ENCODE peak calls at places on chromosome 2, in seven cellular contexts. One of them, this sample, is unnamed.

GRCh38 chr2:241808051-241808450 is 942 bp upstream of the NEU4 start:
- DNase-seq in A549: no peak
- DNase-seq in psoas muscle: peak; percentile 12
- DNase-seq in colonic mucosa: peak; percentile 28
- DNase-seq in adrenal gland: no peak
- DNase-seq in WERI-Rb-1: peak; percentile 14
- DNase-seq in CD8-positive, alpha-beta T cell: no peak
- DNase-seq in this sample: no peak

GRCh38 chr2:78035804-78036203 is 513.6 kb upstream of the LRRTM4 start:
- DNase-seq in A549: no peak
- DNase-seq in adrenal gland: no peak
- DNase-seq in colonic mucosa: no peak
- DNase-seq in CD8-positive, alpha-beta T cell: no peak
- DNase-seq in psoas muscle: no peak
- DNase-seq in WERI-Rb-1: no peak
- DNase-seq in this sample: no peak

GRCh38 chr2:57397550-57398360 is 648.9 kb upstream of the VRK2 start:
- DNase-seq in WERI-Rb-1: no peak
- DNase-seq in psoas muscle: no peak
- DNase-seq in A549: no peak
- DNase-seq in CD8-positive, alpha-beta T cell: no peak
- DNase-seq in colonic mucosa: no peak
- DNase-seq in adrenal gland: no peak
- DNase-seq in this sample: no peak

GRCh38 chr2:144004742-144005141 is 515.2 kb downstream of the ZEB2 start:
- DNase-seq in A549: no peak
- DNase-seq in adrenal gland: no peak
- DNase-seq in CD8-positive, alpha-beta T cell: no peak
- DNase-seq in WERI-Rb-1: peak; percentile 81
- DNase-seq in colonic mucosa: no peak
- DNase-seq in psoas muscle: no peak
- DNase-seq in this sample: no peak

GRCh38 chr2:76953733-76954347 is 568.3 kb downstream of the LRRTM4 start:
- DNase-seq in WERI-Rb-1: peak; percentile 69
- DNase-seq in A549: peak; percentile 56
- DNase-seq in adrenal gland: peak; percentile 16
- DNase-seq in psoas muscle: no peak
- DNase-seq in CD8-positive, alpha-beta T cell: no peak
- DNase-seq in colonic mucosa: peak; percentile 40
- DNase-seq in this sample: peak; percentile 60

GRCh38 chr2:212891580-212891979 is 259.8 kb downstream of the IKZF2 start:
- DNase-seq in A549: no peak
- DNase-seq in psoas muscle: no peak
- DNase-seq in colonic mucosa: no peak
- DNase-seq in WERI-Rb-1: no peak
- DNase-seq in CD8-positive, alpha-beta T cell: no peak
- DNase-seq in adrenal gland: no peak
- DNase-seq in this sample: no peak

GRCh38 chr2:19810637-19811036 is 91.1 kb downstream of the TTC32 start:
- DNase-seq in adrenal gland: no peak
- DNase-seq in psoas muscle: peak; percentile 30
- DNase-seq in CD8-positive, alpha-beta T cell: no peak
- DNase-seq in A549: no peak
- DNase-seq in WERI-Rb-1: no peak
- DNase-seq in colonic mucosa: no peak
- DNase-seq in this sample: no peak

GRCh38 chr2:153388246-153388645 is 90.3 kb downstream of the RPRM start:
- DNase-seq in adrenal gland: no peak
- DNase-seq in WERI-Rb-1: no peak
- DNase-seq in colonic mucosa: no peak
- DNase-seq in CD8-positive, alpha-beta T cell: no peak
- DNase-seq in A549: no peak
- DNase-seq in psoas muscle: no peak
- DNase-seq in this sample: no peak

GRCh38 chr2:127661072-127661618 is 14.2 kb downstream of the LIMS2 start:
- DNase-seq in psoas muscle: no peak
- DNase-seq in colonic mucosa: no peak
- DNase-seq in WERI-Rb-1: no peak
- DNase-seq in adrenal gland: no peak
- DNase-seq in A549: no peak
- DNase-seq in CD8-positive, alpha-beta T cell: no peak
- DNase-seq in this sample: no peak

GRCh38 chr2:170712653-170713279 is 2.4 kb upstream of the SP5 start:
- DNase-seq in CD8-positive, alpha-beta T cell: no peak
- DNase-seq in psoas muscle: no peak
- DNase-seq in colonic mucosa: no peak
- DNase-seq in adrenal gland: no peak
- DNase-seq in A549: no peak
- DNase-seq in WERI-Rb-1: no peak
- DNase-seq in this sample: no peak

GRCh38 chr2:98504386-98505109 is 59.9 kb downstream of the INPP4A start:
- DNase-seq in colonic mucosa: no peak
- DNase-seq in A549: no peak
- DNase-seq in adrenal gland: peak; percentile 76
- DNase-seq in CD8-positive, alpha-beta T cell: no peak
- DNase-seq in WERI-Rb-1: no peak
- DNase-seq in psoas muscle: no peak
- DNase-seq in this sample: no peak

GRCh38 chr2:72945450-72946019 is 28.2 kb downstream of the EMX1 start:
- DNase-seq in A549: no peak
- DNase-seq in adrenal gland: no peak
- DNase-seq in WERI-Rb-1: no peak
- DNase-seq in CD8-positive, alpha-beta T cell: no peak
- DNase-seq in colonic mucosa: no peak
- DNase-seq in psoas muscle: no peak
- DNase-seq in this sample: no peak

GRCh38 chr2:119694470-119694993 is 15.5 kb downstream of the TMEM177 start:
- DNase-seq in colonic mucosa: no peak
- DNase-seq in A549: no peak
- DNase-seq in WERI-Rb-1: no peak
- DNase-seq in psoas muscle: no peak
- DNase-seq in adrenal gland: no peak
- DNase-seq in CD8-positive, alpha-beta T cell: no peak
- DNase-seq in this sample: no peak

GRCh38 chr2:8617048-8617447 is 64.8 kb upstream of the ID2 start:
- DNase-seq in WERI-Rb-1: no peak
- DNase-seq in A549: no peak
- DNase-seq in adrenal gland: no peak
- DNase-seq in psoas muscle: no peak
- DNase-seq in CD8-positive, alpha-beta T cell: no peak
- DNase-seq in colonic mucosa: no peak
- DNase-seq in this sample: no peak

GRCh38 chr2:42057902-42058450 is 10.2 kb downstream of the PKDCC start:
- DNase-seq in adrenal gland: no peak
- DNase-seq in A549: no peak
- DNase-seq in colonic mucosa: no peak
- DNase-seq in CD8-positive, alpha-beta T cell: no peak
- DNase-seq in WERI-Rb-1: no peak
- DNase-seq in psoas muscle: no peak
- DNase-seq in this sample: no peak

GRCh38 chr2:157476915-157477709 is 33.2 kb upstream of the CYTIP start:
- DNase-seq in psoas muscle: no peak
- DNase-seq in CD8-positive, alpha-beta T cell: no peak
- DNase-seq in A549: no peak
- DNase-seq in WERI-Rb-1: no peak
- DNase-seq in colonic mucosa: no peak
- DNase-seq in adrenal gland: no peak
- DNase-seq in this sample: no peak

GRCh38 chr2:24228470-24228869 is 53.6 kb downstream of the FAM228A start:
- DNase-seq in adrenal gland: no peak
- DNase-seq in colonic mucosa: no peak
- DNase-seq in psoas muscle: no peak
- DNase-seq in CD8-positive, alpha-beta T cell: no peak
- DNase-seq in WERI-Rb-1: no peak
- DNase-seq in A549: peak; percentile 25
- DNase-seq in this sample: no peak

GRCh38 chr2:165539985-165540384 is 70.5 kb downstream of the CSRNP3 start:
- DNase-seq in CD8-positive, alpha-beta T cell: no peak
- DNase-seq in colonic mucosa: no peak
- DNase-seq in psoas muscle: no peak
- DNase-seq in A549: no peak
- DNase-seq in WERI-Rb-1: no peak
- DNase-seq in adrenal gland: no peak
- DNase-seq in this sample: no peak

GRCh38 chr2:192236136-192236535 is 41.4 kb upstream of the TMEFF2 start:
- DNase-seq in WERI-Rb-1: no peak
- DNase-seq in adrenal gland: no peak
- DNase-seq in CD8-positive, alpha-beta T cell: no peak
- DNase-seq in psoas muscle: no peak
- DNase-seq in colonic mucosa: no peak
- DNase-seq in A549: no peak
- DNase-seq in this sample: no peak

GRCh38 chr2:233082934-233083755 is 23.0 kb downstream of the INPP5D start:
- DNase-seq in adrenal gland: no peak
- DNase-seq in CD8-positive, alpha-beta T cell: no peak
- DNase-seq in colonic mucosa: no peak
- DNase-seq in WERI-Rb-1: no peak
- DNase-seq in psoas muscle: no peak
- DNase-seq in A549: no peak
- DNase-seq in this sample: peak; percentile 53

GRCh38 chr2:238938460-238939055 is 90.7 kb downstream of the TWIST2 start:
- DNase-seq in WERI-Rb-1: no peak
- DNase-seq in CD8-positive, alpha-beta T cell: no peak
- DNase-seq in colonic mucosa: peak; percentile 66
- DNase-seq in adrenal gland: peak; percentile 71
- DNase-seq in psoas muscle: peak; percentile 90
- DNase-seq in A549: no peak
- DNase-seq in this sample: no peak

GRCh38 chr2:149184994-149185393 is 145.4 kb upstream of the LYPD6 start:
- DNase-seq in colonic mucosa: no peak
- DNase-seq in WERI-Rb-1: no peak
- DNase-seq in psoas muscle: no peak
- DNase-seq in A549: no peak
- DNase-seq in adrenal gland: no peak
- DNase-seq in CD8-positive, alpha-beta T cell: no peak
- DNase-seq in this sample: no peak

GRCh38 chr2:39897273-39897672 is 118.2 kb upstream of the THUMPD2 start:
- DNase-seq in adrenal gland: no peak
- DNase-seq in colonic mucosa: no peak
- DNase-seq in CD8-positive, alpha-beta T cell: no peak
- DNase-seq in psoas muscle: no peak
- DNase-seq in WERI-Rb-1: no peak
- DNase-seq in A549: no peak
- DNase-seq in this sample: no peak

GRCh38 chr2:174717273-174717672 is 47.0 kb downstream of the CHRNA1 start:
- DNase-seq in CD8-positive, alpha-beta T cell: no peak
- DNase-seq in adrenal gland: no peak
- DNase-seq in psoas muscle: no peak
- DNase-seq in A549: no peak
- DNase-seq in WERI-Rb-1: no peak
- DNase-seq in colonic mucosa: no peak
- DNase-seq in this sample: peak; percentile 24

GRCh38 chr2:74893332-74893731 is 59.4 kb downstream of the HK2 start:
- DNase-seq in CD8-positive, alpha-beta T cell: no peak
- DNase-seq in adrenal gland: no peak
- DNase-seq in A549: peak; percentile 31
- DNase-seq in psoas muscle: no peak
- DNase-seq in WERI-Rb-1: no peak
- DNase-seq in colonic mucosa: no peak
- DNase-seq in this sample: no peak

GRCh38 chr2:5520352-5520996 is 171.7 kb upstream of the SOX11 start:
- DNase-seq in CD8-positive, alpha-beta T cell: no peak
- DNase-seq in WERI-Rb-1: no peak
- DNase-seq in psoas muscle: no peak
- DNase-seq in adrenal gland: no peak
- DNase-seq in A549: no peak
- DNase-seq in colonic mucosa: no peak
- DNase-seq in this sample: no peak

GRCh38 chr2:28630341-28630740 is 121.3 kb upstream of the PPP1CB start:
- DNase-seq in psoas muscle: no peak
- DNase-seq in A549: no peak
- DNase-seq in colonic mucosa: no peak
- DNase-seq in adrenal gland: no peak
- DNase-seq in WERI-Rb-1: no peak
- DNase-seq in CD8-positive, alpha-beta T cell: no peak
- DNase-seq in this sample: no peak

DNA sequence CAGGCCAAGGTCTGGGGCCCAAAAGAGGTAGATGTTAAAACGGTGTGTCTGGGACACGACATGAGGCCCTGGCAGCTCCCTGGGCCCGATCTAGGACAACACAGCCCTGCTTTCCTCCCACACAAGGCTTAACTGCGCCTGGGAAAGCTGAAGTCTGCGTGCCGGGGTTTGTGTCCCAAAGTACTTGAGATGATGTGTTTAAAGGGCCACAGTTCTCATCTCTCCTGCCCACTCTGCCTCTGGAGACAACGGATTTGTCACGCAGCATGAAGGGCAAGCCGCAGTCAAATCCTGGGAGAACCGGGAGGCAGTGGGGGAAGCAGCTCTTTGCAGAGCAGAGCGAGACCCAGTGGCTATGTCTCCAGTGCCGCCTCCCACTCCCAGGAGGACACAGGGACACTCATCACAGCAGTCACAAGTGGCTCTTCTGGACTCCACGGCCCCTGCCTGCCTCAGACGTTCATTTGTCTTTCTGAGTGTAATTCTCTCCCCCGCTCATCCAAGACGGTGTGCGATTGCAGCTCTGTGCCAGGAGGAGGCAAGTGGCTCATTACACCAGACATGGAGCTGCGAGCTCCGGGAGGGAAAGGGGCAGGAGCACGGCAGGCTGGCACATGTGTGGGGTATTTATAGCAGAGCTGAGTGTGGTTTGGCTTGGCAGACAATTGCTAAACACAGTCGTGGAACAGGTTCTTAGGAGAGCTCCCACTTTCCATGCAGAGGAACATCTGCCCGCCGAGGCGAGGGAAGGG is 57.7 kb upstream of the SEMA4C start:
- DNase-seq in CD8-positive, alpha-beta T cell: no peak
- DNase-seq in colonic mucosa: no peak
- DNase-seq in WERI-Rb-1: peak; percentile 32
- DNase-seq in adrenal gland: no peak
- DNase-seq in psoas muscle: peak; percentile 63
- DNase-seq in A549: no peak
- DNase-seq in this sample: no peak
- H3K4me3 ChIP-seq in CD8-positive, alpha-beta T cell: no peak overlapping the region
- H3K4me3 ChIP-seq in colonic mucosa: no peak overlapping the region
- H3K4me3 ChIP-seq in WERI-Rb-1: no peak overlapping the region
- H3K4me3 ChIP-seq in adrenal gland: no peak overlapping the region
- H3K4me3 ChIP-seq in psoas muscle: peak overlapping the region; percentile 46
- H3K4me3 ChIP-seq in A549: no peak overlapping the region
- H3K4me3 ChIP-seq in this sample: no peak overlapping the region

GRCh38 chr2:48541696-48542389 is 11.9 kb downstream of the STON1 start:
- DNase-seq in WERI-Rb-1: no peak
- DNase-seq in colonic mucosa: no peak
- DNase-seq in CD8-positive, alpha-beta T cell: no peak
- DNase-seq in psoas muscle: no peak
- DNase-seq in adrenal gland: no peak
- DNase-seq in A549: no peak
- DNase-seq in this sample: no peak
- TF ChIP-seq CTCF in WERI-Rb-1: no peak
- TF ChIP-seq CTCF in colonic mucosa: no peak
- TF ChIP-seq CTCF in CD8-positive, alpha-beta T cell: no peak
- TF ChIP-seq CTCF in psoas muscle: no peak
- TF ChIP-seq CTCF in adrenal gland: no peak
- TF ChIP-seq CTCF in A549: no peak
- TF ChIP-seq CTCF in this sample: no peak

GRCh38 chr2:176109226-176109954 is 2.3 kb downstream of the HOXD11 start:
- DNase-seq in colonic mucosa: no peak
- DNase-seq in CD8-positive, alpha-beta T cell: no peak
- DNase-seq in WERI-Rb-1: no peak
- DNase-seq in A549: no peak
- DNase-seq in psoas muscle: no peak
- DNase-seq in adrenal gland: no peak
- DNase-seq in this sample: no peak
- H3K4me3 ChIP-seq in colonic mucosa: no peak overlapping the region
- H3K4me3 ChIP-seq in CD8-positive, alpha-beta T cell: no peak overlapping the region
- H3K4me3 ChIP-seq in WERI-Rb-1: no peak overlapping the region
- H3K4me3 ChIP-seq in A549: no peak overlapping the region
- H3K4me3 ChIP-seq in psoas muscle: no peak overlapping the region
- H3K4me3 ChIP-seq in adrenal gland: no peak overlapping the region
- H3K4me3 ChIP-seq in this sample: no peak overlapping the region

GRCh38 chr2:194166818-194167217 is 1490.2 kb upstream of the SLC39A10 start:
- DNase-seq in A549: peak; percentile 38
- DNase-seq in WERI-Rb-1: peak; percentile 28
- DNase-seq in CD8-positive, alpha-beta T cell: no peak
- DNase-seq in psoas muscle: no peak
- DNase-seq in adrenal gland: no peak
- DNase-seq in colonic mucosa: no peak
- DNase-seq in this sample: peak; percentile 37
- TF ChIP-seq CTCF in A549: peak; percentile 20
- TF ChIP-seq CTCF in WERI-Rb-1: peak; percentile 58
- TF ChIP-seq CTCF in CD8-positive, alpha-beta T cell: no peak
- TF ChIP-seq CTCF in psoas muscle: peak; percentile 29
- TF ChIP-seq CTCF in adrenal gland: peak; percentile 37
- TF ChIP-seq CTCF in colonic mucosa: peak; percentile 38
- TF ChIP-seq CTCF in this sample: peak; percentile 54

This sample was measured in GM12865.